ENCODE peak calls at places on chromosomes 1 and 21, in seven cellular contexts. One of them, this sample, is unnamed.

GRCh38 chr1:241356187-241356518 is 852 bp downstream of the RGS7 start:
- DNase-seq in dorsolateral prefrontal cortex: peak; percentile 50
- DNase-seq in BE2C: peak; percentile 6
- DNase-seq in HCT116: no peak
- DNase-seq in heart left ventricle: no peak
- DNase-seq in chondrocyte: no peak
- DNase-seq in left ventricle myocardium inferior: no peak
- DNase-seq in this sample: no peak

GRCh38 chr1:20366766-20367602 is 76.3 kb downstream of the VWA5B1 start:
- DNase-seq in dorsolateral prefrontal cortex: no peak
- DNase-seq in HCT116: no peak
- DNase-seq in heart left ventricle: peak; percentile 32
- DNase-seq in chondrocyte: no peak
- DNase-seq in left ventricle myocardium inferior: peak; percentile 27
- DNase-seq in BE2C: peak; percentile 61
- DNase-seq in this sample: no peak

GRCh38 chr1:234702342-234703000 is 92.5 kb upstream of the IRF2BP2 start:
- DNase-seq in HCT116: no peak
- DNase-seq in left ventricle myocardium inferior: peak; percentile 59
- DNase-seq in heart left ventricle: peak; percentile 61
- DNase-seq in dorsolateral prefrontal cortex: no peak
- DNase-seq in chondrocyte: no peak
- DNase-seq in BE2C: no peak
- DNase-seq in this sample: no peak

GRCh38 chr1:185559684-185560310 is 174.4 kb upstream of the HMCN1 start:
- DNase-seq in dorsolateral prefrontal cortex: no peak
- DNase-seq in heart left ventricle: peak; percentile 53
- DNase-seq in left ventricle myocardium inferior: peak; percentile 28
- DNase-seq in HCT116: peak; percentile 31
- DNase-seq in chondrocyte: no peak
- DNase-seq in BE2C: no peak
- DNase-seq in this sample: no peak

GRCh38 chr1:229526695-229527094 is 18.6 kb upstream of the NUP133 start:
- DNase-seq in HCT116: no peak
- DNase-seq in dorsolateral prefrontal cortex: no peak
- DNase-seq in BE2C: no peak
- DNase-seq in chondrocyte: no peak
- DNase-seq in left ventricle myocardium inferior: no peak
- DNase-seq in heart left ventricle: no peak
- DNase-seq in this sample: no peak

GRCh38 chr1:166544561-166544960 is 294.7 kb upstream of the POGK start:
- DNase-seq in HCT116: no peak
- DNase-seq in dorsolateral prefrontal cortex: no peak
- DNase-seq in heart left ventricle: no peak
- DNase-seq in chondrocyte: no peak
- DNase-seq in left ventricle myocardium inferior: no peak
- DNase-seq in BE2C: no peak
- DNase-seq in this sample: no peak

GRCh38 chr1:117534995-117535467 is 70.8 kb upstream of the TENT5C start:
- DNase-seq in HCT116: peak; percentile 35
- DNase-seq in dorsolateral prefrontal cortex: no peak
- DNase-seq in BE2C: peak; percentile 45
- DNase-seq in heart left ventricle: peak; percentile 22
- DNase-seq in left ventricle myocardium inferior: no peak
- DNase-seq in chondrocyte: no peak
- DNase-seq in this sample: no peak

GRCh38 chr1:205321109-205321958 is at the start of gene NUAK2:
- DNase-seq in dorsolateral prefrontal cortex: peak; percentile 93
- DNase-seq in left ventricle myocardium inferior: peak; percentile 93
- DNase-seq in chondrocyte: no peak
- DNase-seq in HCT116: peak; percentile 80
- DNase-seq in heart left ventricle: peak; percentile 91
- DNase-seq in BE2C: peak; percentile 97
- DNase-seq in this sample: peak; percentile 95

GRCh38 chr1:151972533-151973270 is 21.0 kb downstream of the S100A10 start:
- DNase-seq in dorsolateral prefrontal cortex: no peak
- DNase-seq in HCT116: peak; percentile 83
- DNase-seq in chondrocyte: no peak
- DNase-seq in BE2C: no peak
- DNase-seq in heart left ventricle: no peak
- DNase-seq in left ventricle myocardium inferior: no peak
- DNase-seq in this sample: no peak

GRCh38 chr1:29237906-29238600 is 1.7 kb downstream of the PTPRU start:
- DNase-seq in dorsolateral prefrontal cortex: no peak
- DNase-seq in chondrocyte: peak; percentile 94
- DNase-seq in BE2C: peak; percentile 39
- DNase-seq in HCT116: no peak
- DNase-seq in heart left ventricle: peak; percentile 50
- DNase-seq in left ventricle myocardium inferior: peak; percentile 58
- DNase-seq in this sample: no peak

GRCh38 chr1:29236993-29237905 is 927 bp downstream of the PTPRU start:
- DNase-seq in left ventricle myocardium inferior: peak; percentile 47
- DNase-seq in HCT116: no peak
- DNase-seq in heart left ventricle: peak; percentile 40
- DNase-seq in chondrocyte: peak; percentile 79
- DNase-seq in BE2C: peak; percentile 40
- DNase-seq in dorsolateral prefrontal cortex: no peak
- DNase-seq in this sample: no peak

GRCh38 chr1:29234471-29234870 is 1.9 kb upstream of the PTPRU start:
- DNase-seq in chondrocyte: no peak
- DNase-seq in dorsolateral prefrontal cortex: no peak
- DNase-seq in BE2C: no peak
- DNase-seq in HCT116: no peak
- DNase-seq in left ventricle myocardium inferior: no peak
- DNase-seq in heart left ventricle: no peak
- DNase-seq in this sample: no peak

GRCh38 chr1:29236743-29236992 is 346 bp downstream of the PTPRU start:
- DNase-seq in heart left ventricle: no peak
- DNase-seq in left ventricle myocardium inferior: no peak
- DNase-seq in dorsolateral prefrontal cortex: no peak
- DNase-seq in HCT116: no peak
- DNase-seq in chondrocyte: peak; percentile 68
- DNase-seq in BE2C: peak; percentile 11
- DNase-seq in this sample: peak; percentile 54

GRCh38 chr1:29235955-29236742 is at the start of gene PTPRU:
- DNase-seq in chondrocyte: peak; percentile 88
- DNase-seq in HCT116: no peak
- DNase-seq in heart left ventricle: peak; percentile 86
- DNase-seq in left ventricle myocardium inferior: peak; percentile 81
- DNase-seq in BE2C: peak; percentile 77
- DNase-seq in dorsolateral prefrontal cortex: peak; percentile 81
- DNase-seq in this sample: peak; percentile 98
- TF ChIP-seq CTCF in chondrocyte: peak; percentile 83
- TF ChIP-seq CTCF in HCT116: peak; percentile 53
- TF ChIP-seq CTCF in heart left ventricle: peak; percentile 96
- TF ChIP-seq CTCF in left ventricle myocardium inferior: peak; percentile 91
- TF ChIP-seq CTCF in BE2C: peak; percentile 16
- TF ChIP-seq CTCF in dorsolateral prefrontal cortex: peak; percentile 84
- TF ChIP-seq CTCF in this sample: peak; percentile 84

GRCh38 chr1:34188985-34189384 is 12.3 kb downstream of the C1orf94 start:
- DNase-seq in dorsolateral prefrontal cortex: no peak
- DNase-seq in heart left ventricle: no peak
- DNase-seq in chondrocyte: no peak
- DNase-seq in left ventricle myocardium inferior: no peak
- DNase-seq in HCT116: no peak
- DNase-seq in BE2C: no peak
- DNase-seq in this sample: no peak

GRCh38 chr1:34186741-34187494 is 10.2 kb downstream of the C1orf94 start:
- DNase-seq in HCT116: no peak
- DNase-seq in heart left ventricle: no peak
- DNase-seq in chondrocyte: no peak
- DNase-seq in left ventricle myocardium inferior: no peak
- DNase-seq in BE2C: no peak
- DNase-seq in dorsolateral prefrontal cortex: no peak
- DNase-seq in this sample: no peak

GRCh38 chr1:34192621-34193020 is 15.9 kb downstream of the C1orf94 start:
- DNase-seq in HCT116: no peak
- DNase-seq in chondrocyte: no peak
- DNase-seq in heart left ventricle: no peak
- DNase-seq in BE2C: no peak
- DNase-seq in left ventricle myocardium inferior: no peak
- DNase-seq in dorsolateral prefrontal cortex: no peak
- DNase-seq in this sample: no peak

GRCh38 chr1:34188418-34188817 is 11.7 kb downstream of the C1orf94 start:
- DNase-seq in BE2C: no peak
- DNase-seq in heart left ventricle: no peak
- DNase-seq in dorsolateral prefrontal cortex: no peak
- DNase-seq in left ventricle myocardium inferior: no peak
- DNase-seq in HCT116: no peak
- DNase-seq in chondrocyte: no peak
- DNase-seq in this sample: no peak

DNA sequence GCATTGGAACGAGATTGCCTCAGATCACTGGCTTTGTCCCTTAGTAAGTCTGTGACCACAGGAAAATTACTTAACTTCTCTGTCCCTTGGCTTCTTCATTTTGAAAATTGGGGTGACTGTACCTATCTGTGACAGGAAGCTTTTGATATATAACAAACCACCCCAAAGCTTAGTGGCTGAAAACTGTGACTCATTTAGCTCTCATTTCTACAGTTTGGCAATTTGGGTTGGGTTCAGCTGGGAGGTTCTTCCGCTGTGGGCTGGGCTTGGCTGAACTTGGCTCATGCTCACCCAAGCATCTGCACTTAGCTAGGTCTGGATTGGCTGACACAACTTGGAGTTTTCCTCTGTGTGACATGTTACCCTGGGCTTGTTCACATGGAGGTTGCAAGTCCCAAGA is 14.0 kb downstream of the C1orf94 start:
- DNase-seq in left ventricle myocardium inferior: no peak
- DNase-seq in HCT116: no peak
- DNase-seq in BE2C: no peak
- DNase-seq in chondrocyte: no peak
- DNase-seq in heart left ventricle: no peak
- DNase-seq in dorsolateral prefrontal cortex: no peak
- DNase-seq in this sample: no peak
- TF ChIP-seq CTCF in left ventricle myocardium inferior: no peak
- TF ChIP-seq CTCF in HCT116: no peak
- TF ChIP-seq CTCF in BE2C: no peak
- TF ChIP-seq CTCF in chondrocyte: no peak
- TF ChIP-seq CTCF in heart left ventricle: no peak
- TF ChIP-seq CTCF in dorsolateral prefrontal cortex: no peak
- TF ChIP-seq CTCF in this sample: no peak

DNA sequence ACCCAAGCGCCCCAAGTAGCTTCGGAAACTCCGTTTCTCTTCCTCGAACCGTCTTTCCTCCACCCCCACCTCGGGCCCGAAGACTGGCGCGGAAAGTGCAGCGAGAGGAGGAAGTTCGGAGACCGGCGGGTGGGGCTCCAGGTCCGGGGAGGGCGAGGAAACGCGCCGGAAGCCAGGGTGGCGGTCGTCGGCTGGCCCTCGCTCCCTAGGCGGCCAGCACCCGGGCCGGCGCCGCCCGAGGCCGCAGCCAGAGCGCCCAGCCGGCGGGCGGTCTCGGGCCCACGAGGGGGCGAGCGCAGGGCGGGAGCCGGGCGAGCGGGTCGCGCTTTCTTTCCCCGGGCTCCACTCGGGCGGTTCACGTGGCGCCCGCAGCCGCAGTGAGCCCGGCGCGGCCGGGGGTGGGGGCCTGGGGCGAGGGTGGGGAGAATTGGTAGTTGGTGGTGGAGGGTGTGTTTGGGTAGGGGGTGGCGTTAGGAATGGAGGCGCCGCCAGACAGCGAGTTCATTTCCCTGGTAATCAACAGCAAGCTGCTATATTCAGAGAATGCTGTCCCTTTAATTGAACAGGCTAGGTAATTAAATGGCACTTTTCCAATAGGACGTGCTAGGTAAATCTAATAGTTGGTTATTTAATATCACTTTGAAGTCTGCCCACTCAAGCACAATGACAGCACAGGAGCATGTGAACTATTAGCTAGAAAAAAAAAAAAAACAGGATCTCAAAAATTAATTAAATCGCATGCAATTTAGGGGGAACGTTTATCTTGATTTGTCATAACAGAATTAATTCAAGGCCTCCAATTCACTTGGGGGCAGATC is 6.7 kb downstream of the LMO4 start:
- DNase-seq in left ventricle myocardium inferior: peak; percentile 76
- DNase-seq in BE2C: peak; percentile 65
- DNase-seq in dorsolateral prefrontal cortex: peak; percentile 64
- DNase-seq in HCT116: no peak
- DNase-seq in heart left ventricle: peak; percentile 83
- DNase-seq in chondrocyte: no peak
- DNase-seq in this sample: peak; percentile 66
- TF ChIP-seq CTCF in left ventricle myocardium inferior: peak; percentile 65
- TF ChIP-seq CTCF in BE2C: no peak
- TF ChIP-seq CTCF in dorsolateral prefrontal cortex: peak; percentile 26
- TF ChIP-seq CTCF in HCT116: no peak
- TF ChIP-seq CTCF in heart left ventricle: peak; percentile 43
- TF ChIP-seq CTCF in chondrocyte: peak; percentile 73
- TF ChIP-seq CTCF in this sample: peak; percentile 26

DNA sequence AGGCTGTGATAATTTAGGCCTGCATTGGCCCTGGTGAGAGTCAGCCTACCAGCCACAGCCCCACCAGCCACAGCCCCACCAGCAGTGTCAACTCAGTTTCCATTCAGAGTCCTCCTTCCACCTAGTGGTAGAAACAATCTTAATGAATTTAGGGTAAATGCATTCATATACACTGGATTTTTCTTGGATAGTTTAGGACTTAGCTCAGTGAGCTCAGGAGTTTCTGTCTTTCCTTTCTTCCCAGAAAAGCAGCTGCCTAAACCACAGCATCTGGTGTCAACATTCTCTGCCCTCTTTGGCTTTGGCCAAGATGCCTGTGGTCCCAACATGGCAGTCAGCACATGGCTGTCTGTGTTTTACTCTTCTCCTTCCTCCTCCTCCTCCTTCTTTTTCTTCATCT is 94.0 kb downstream of the CLIC6 start:
- DNase-seq in left ventricle myocardium inferior: no peak
- DNase-seq in dorsolateral prefrontal cortex: no peak
- DNase-seq in HCT116: no peak
- DNase-seq in chondrocyte: no peak
- DNase-seq in BE2C: no peak
- DNase-seq in heart left ventricle: no peak
- DNase-seq in this sample: no peak
- TF ChIP-seq CTCF in left ventricle myocardium inferior: no peak
- TF ChIP-seq CTCF in dorsolateral prefrontal cortex: no peak
- TF ChIP-seq CTCF in HCT116: no peak
- TF ChIP-seq CTCF in chondrocyte: peak; percentile 39
- TF ChIP-seq CTCF in BE2C: no peak
- TF ChIP-seq CTCF in heart left ventricle: no peak
- TF ChIP-seq CTCF in this sample: no peak

DNA sequence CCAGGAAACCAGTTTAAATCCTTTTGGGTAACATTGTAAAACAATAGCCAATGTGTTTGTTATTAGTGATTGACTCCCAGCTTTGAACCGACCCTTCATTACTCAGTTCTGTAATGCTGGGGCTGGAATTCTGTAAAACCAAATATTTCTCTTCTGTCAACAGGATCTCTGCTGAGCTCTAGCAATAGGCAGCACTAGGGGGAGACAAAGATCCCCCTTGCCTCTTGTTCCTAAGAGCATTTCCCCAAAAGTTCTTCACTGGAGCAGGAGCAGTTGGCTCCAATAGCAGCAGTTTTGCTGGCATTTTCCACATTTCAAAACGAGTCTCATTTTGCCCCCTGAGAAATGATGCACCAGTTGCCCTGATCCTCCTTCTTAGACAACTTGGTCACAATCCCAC is 1671.1 kb downstream of the MRPL39 start:
- DNase-seq in left ventricle myocardium inferior: no peak
- DNase-seq in heart left ventricle: no peak
- DNase-seq in dorsolateral prefrontal cortex: peak; percentile 35
- DNase-seq in HCT116: no peak
- DNase-seq in chondrocyte: no peak
- DNase-seq in BE2C: peak; percentile 57
- DNase-seq in this sample: no peak
- TF ChIP-seq CTCF in left ventricle myocardium inferior: peak; percentile 33
- TF ChIP-seq CTCF in heart left ventricle: no peak
- TF ChIP-seq CTCF in dorsolateral prefrontal cortex: peak; percentile 60
- TF ChIP-seq CTCF in HCT116: no peak
- TF ChIP-seq CTCF in chondrocyte: peak; percentile 17
- TF ChIP-seq CTCF in BE2C: peak; percentile 89
- TF ChIP-seq CTCF in this sample: no peak

GRCh38 chr1:201882665-201883132 is 6.0 kb upstream of the SHISA4 start:
- DNase-seq in BE2C: no peak
- DNase-seq in HCT116: peak; percentile 71
- DNase-seq in dorsolateral prefrontal cortex: no peak
- DNase-seq in chondrocyte: no peak
- DNase-seq in left ventricle myocardium inferior: no peak
- DNase-seq in heart left ventricle: peak; percentile 17
- DNase-seq in this sample: no peak
- TF ChIP-seq CTCF in BE2C: no peak
- TF ChIP-seq CTCF in HCT116: peak; percentile 38
- TF ChIP-seq CTCF in dorsolateral prefrontal cortex: no peak
- TF ChIP-seq CTCF in chondrocyte: peak; percentile 51
- TF ChIP-seq CTCF in left ventricle myocardium inferior: no peak
- TF ChIP-seq CTCF in heart left ventricle: no peak
- TF ChIP-seq CTCF in this sample: no peak